ENCODE peak calls at places on chromosomes 1 and 21, in nine cellular contexts. P, D, T, X, B, R, C, I and V are unnamed samples.
A peak's percentile ranks its signal among the peaks of the same experiment; 100 is the strongest.

GRCh38 chr1:207050768-207051614 is at the start of gene YOD1:
- DNase-seq in P (peak; percentile 91), I (peak; percentile 91), B (peak; percentile 87), T (peak; percentile 94), C (peak; percentile 97), D (peak; percentile 95), X (no peak), R (peak; percentile 89), V (peak; percentile 90)

GRCh38 chr1:160542303-160542945 is 19.4 kb upstream of the SLAMF6 start:
- DNase-seq in P (no peak), R (no peak), C (no peak), D (peak; percentile 36), I (no peak), T (no peak), B (no peak), X (no peak), V (peak; percentile 28)

GRCh38 chr1:65421341-65422174 is 1.1 kb downstream of the LEPR start:
- DNase-seq in C (no peak), X (no peak), T (no peak), B (peak; percentile 51), D (no peak), I (peak; percentile 38), R (peak; percentile 33), P (no peak), V (no peak)

GRCh38 chr1:70458120-70458519 is 47.1 kb downstream of the CTH start:
- DNase-seq in R (no peak), I (no peak), C (no peak), X (no peak), B (no peak), D (no peak), P (no peak), T (no peak), V (no peak)

GRCh38 chr1:56446531-56447098 is 132.7 kb downstream of the PLPP3 start:
- DNase-seq in T (peak; percentile 57), C (no peak), B (no peak), P (no peak), R (no peak), X (no peak), I (peak; percentile 12), D (no peak), V (no peak)

GRCh38 chr1:101033017-101033416 is 7.4 kb upstream of the DPH5 start:
- DNase-seq in I (no peak), T (no peak), X (no peak), P (no peak), B (no peak), D (no peak), R (no peak), C (no peak), V (no peak)

GRCh38 chr1:11836955-11837766 is 10.4 kb downstream of the NPPA start:
- DNase-seq in B (no peak), R (no peak), C (no peak), X (no peak), P (no peak), D (no peak), I (no peak), T (no peak), V (no peak)

GRCh38 chr21:31665397-31665796 is 5.9 kb downstream of the SOD1 start:
- DNase-seq in C (no peak), I (peak; percentile 4), P (no peak), D (no peak), X (no peak), B (peak; percentile 64), T (no peak), R (no peak), V (no peak)

GRCh38 chr1:15204931-15205330 is 42.1 kb upstream of the FHAD1 start:
- DNase-seq in I (no peak), B (no peak), T (no peak), D (no peak), X (no peak), R (no peak), C (no peak), P (no peak), V (no peak)

GRCh38 chr1:157960773-157961172 is 32.7 kb upstream of the KIRREL1 start:
- DNase-seq in C (peak; percentile 51), T (no peak), B (no peak), R (no peak), D (no peak), I (no peak), X (no peak), P (no peak), V (no peak)

GRCh38 chr1:159831696-159832225 is 5.1 kb downstream of the SLAMF8 start:
- DNase-seq in C (no peak), D (no peak), P (no peak), B (no peak), X (no peak), I (no peak), T (no peak), R (no peak), V (no peak)

GRCh38 chr1:2602866-2603520 is 16.4 kb downstream of the PRXL2B start:
- DNase-seq in T (no peak), B (no peak), D (no peak), I (no peak), X (no peak), R (no peak), P (peak; percentile 29), C (no peak), V (no peak)

GRCh38 chr1:89794406-89794805 is 26.4 kb upstream of the LRRC8D start:
- DNase-seq in D (no peak), P (no peak), B (no peak), C (peak; percentile 79), I (peak; percentile 38), R (peak; percentile 65), X (no peak), T (no peak), V (no peak)

GRCh38 chr1:84174051-84174556 is 30.0 kb downstream of the PRKACB start:
- DNase-seq in X (no peak), I (peak; percentile 66), P (no peak), R (peak; percentile 37), C (peak; percentile 14), B (no peak), T (no peak), D (no peak), V (peak; percentile 26)

GRCh38 chr1:17080085-17080759 is 26.4 kb upstream of the SDHB start:
- DNase-seq in B (no peak), C (no peak), R (no peak), D (no peak), P (no peak), I (no peak), X (no peak), T (no peak), V (no peak)

GRCh38 chr1:28417441-28418277 is 48.1 kb downstream of the PHACTR4 start:
- DNase-seq in C (no peak), B (peak; percentile 32), R (peak; percentile 66), P (no peak), T (no peak), X (peak; percentile 26), I (no peak), D (no peak), V (peak; percentile 64)

GRCh38 chr1:220430059-220430458 is 97.9 kb upstream of the MARK1 start:
- DNase-seq in C (peak; percentile 68), T (no peak), R (peak; percentile 8), B (no peak), D (no peak), P (no peak), I (no peak), X (no peak), V (no peak)

DNA sequence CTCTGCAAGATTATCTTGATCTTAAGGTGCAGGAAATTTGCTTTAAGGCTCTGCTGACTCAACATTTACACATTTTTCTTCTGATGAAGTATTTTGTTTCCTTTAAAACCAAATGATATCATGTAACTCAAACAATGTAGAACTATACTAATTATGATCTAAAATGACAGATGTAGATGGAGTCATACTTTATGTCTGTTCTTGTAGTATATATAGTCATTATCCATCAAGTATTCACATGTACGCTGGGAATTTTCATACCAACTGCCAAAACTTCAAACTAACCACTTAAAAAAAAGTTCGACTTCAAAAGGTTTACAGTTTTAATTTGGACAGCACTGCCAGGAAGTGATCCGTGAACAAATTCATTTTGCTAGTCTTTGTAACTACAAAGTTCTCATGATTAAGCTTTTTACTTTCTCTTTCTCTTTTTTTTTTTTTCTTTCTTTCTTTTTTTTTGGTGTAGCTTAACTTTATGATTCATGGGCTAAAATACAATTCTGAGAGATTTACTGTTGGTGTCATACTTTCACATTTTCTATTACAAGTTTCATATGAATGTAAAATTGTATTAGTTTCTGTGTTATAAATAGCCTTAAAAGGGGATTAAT is 509.0 kb upstream of the CXADR start:
- DNase-seq in T (no peak), C (no peak), X (no peak), P (no peak), B (no peak), I (peak; percentile 1), D (no peak), R (no peak), V (peak; percentile 5)
- H3K4me3 ChIP-seq in T (no peak overlapping the region), C (no peak overlapping the region), X (no peak overlapping the region), P (no peak overlapping the region), B (no peak overlapping the region), I (peak overlapping the region; percentile 13), D (no peak overlapping the region), R (no peak overlapping the region), V (peak overlapping the region; percentile 17)

GRCh38 chr1:230537456-230537855 is 104.8 kb upstream of the COG2 start:
- DNase-seq in P (no peak), B (peak; percentile 7), I (no peak), R (no peak), D (no peak), C (peak; percentile 90), T (no peak), X (no peak), V (no peak)
- TF ChIP-seq CTCF in P (no peak), B (peak; percentile 19), I (peak; percentile 24), R (no peak), D (no peak), C (peak; percentile 84), T (no peak), X (no peak), V (peak; percentile 7)

GRCh38 chr1:26358411-26359384 is 4.8 kb upstream of the CRYBG2 start:
- DNase-seq in I (no peak), D (peak; percentile 70), C (peak; percentile 45), T (no peak), B (no peak), R (no peak), P (no peak), X (no peak), V (no peak)
- H3K4me3 ChIP-seq in I (no peak overlapping the region), D (no peak overlapping the region), C (peak overlapping the region; percentile 84), T (no peak overlapping the region), B (no peak overlapping the region), R (no peak overlapping the region), P (no peak overlapping the region), X (no peak overlapping the region), V (no peak overlapping the region)

DNA sequence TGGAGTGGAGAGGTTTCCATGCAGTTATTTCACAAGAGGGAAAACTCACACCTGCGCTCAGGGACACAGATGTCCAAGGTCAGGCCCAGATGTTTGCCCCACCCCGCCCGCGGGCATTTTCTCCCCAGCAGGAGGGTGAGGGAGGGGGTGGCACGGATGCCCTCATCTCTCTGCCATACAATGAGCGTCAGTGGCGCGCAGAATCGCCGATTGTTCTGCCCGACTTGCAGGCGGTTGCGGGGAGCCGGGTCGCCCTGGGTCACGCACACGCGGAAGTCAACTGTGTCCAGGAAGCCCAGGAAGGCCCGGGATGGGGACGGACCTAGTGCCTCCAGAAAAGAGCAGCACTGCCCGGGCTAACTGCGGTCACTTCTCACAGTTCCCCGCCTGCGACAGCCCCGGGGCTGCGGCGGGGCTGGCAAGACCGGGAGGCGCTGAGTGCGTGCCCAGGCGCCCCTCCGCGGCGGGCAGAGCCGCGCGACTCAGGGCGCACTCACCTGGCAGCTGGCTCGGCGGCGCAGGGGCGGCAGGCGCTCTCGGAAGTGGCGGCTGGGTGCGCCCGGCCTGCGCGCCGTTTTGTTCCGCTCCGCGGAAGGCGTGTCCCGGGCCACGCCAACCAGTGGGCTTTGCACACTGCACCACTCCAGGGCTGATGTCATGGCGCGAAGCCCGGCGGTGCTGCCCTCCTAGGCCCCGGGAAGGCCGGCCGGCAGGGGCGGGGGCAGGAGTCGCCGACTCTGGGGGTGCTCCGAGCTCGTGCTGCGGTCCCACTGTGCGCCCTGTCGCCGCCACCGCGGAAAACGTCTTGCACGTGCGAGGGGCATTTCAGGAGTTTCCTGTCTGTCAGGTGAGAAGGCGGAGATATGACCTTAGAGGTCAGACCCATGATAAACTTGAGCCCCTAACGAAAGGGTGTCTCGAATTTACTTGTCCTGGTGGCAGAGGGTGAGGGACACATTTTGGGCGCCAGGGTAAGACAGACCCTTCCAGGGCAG is at the start of gene CSRP1:
- DNase-seq in C (peak; percentile 52), D (peak; percentile 90), P (peak; percentile 90), X (no peak), R (peak; percentile 85), I (peak; percentile 79), T (peak; percentile 89), B (peak; percentile 52), V (peak; percentile 83)
- TF ChIP-seq CTCF in C (no peak), D (no peak), P (peak; percentile 31), X (no peak), R (no peak), I (no peak), T (no peak), B (no peak), V (no peak)